ENCODE peak calls at places on chromosomes 11 and 22, in eight cellular contexts. B is IMR-90, I is upper lobe of right lung, C is tibial artery, G is OCI-LY7, Y is hepatocyte, M is HFF-Myc, F is fibroblast of lung. X is an unnamed sample.

GRCh38 chr11:64090811-64091516 is 55.2 kb downstream of the FLRT1 start:
- DNase-seq in B (peak), I (no peak), C (no peak), G (peak), Y (no peak), M (no peak), F (no peak), X (no peak)

GRCh38 chr22:23113067-23113846 is 28.5 kb downstream of the RSPH14 start:
- DNase-seq in B (peak), I (no peak), C (no peak), G (peak), Y (peak), M (peak), F (peak), X (no peak)

GRCh38 chr11:68036141-68036716 is 2.6 kb upstream of the TCIRG1 start:
- DNase-seq in B (no peak), I (peak), C (no peak), G (no peak), Y (no peak), M (no peak), F (no peak), X (no peak)

GRCh38 chr11:91326280-91326679 is 898.3 kb upstream of the FAT3 start:
- DNase-seq in B (no peak), I (no peak), C (no peak), G (no peak), Y (no peak), M (no peak), F (no peak), X (no peak)

GRCh38 chr11:70174846-70175764 is 28.0 kb upstream of the FADD start:
- DNase-seq in B (no peak), I (no peak), C (no peak), G (no peak), Y (no peak), M (no peak), F (no peak), X (no peak)

GRCh38 chr11:69869311-69869939 is 50.2 kb upstream of the FGF3 start:
- DNase-seq in B (no peak), I (no peak), C (no peak), G (no peak), Y (no peak), M (no peak), F (no peak), X (no peak)

GRCh38 chr11:16774920-16775603 is 36.6 kb downstream of the C11orf58 start:
- DNase-seq in B (no peak), I (peak), C (no peak), G (no peak), Y (no peak), M (no peak), F (no peak), X (no peak)

GRCh38 chr11:70568504-70569172 is 170.3 kb downstream of the CTTN start:
- DNase-seq in B (peak), I (peak), C (peak), G (no peak), Y (peak), M (no peak), F (peak), X (no peak)

GRCh38 chr11:130613396-130613795 is 165.0 kb downstream of the ADAMTS15 start:
- DNase-seq in B (no peak), I (no peak), C (no peak), G (no peak), Y (no peak), M (no peak), F (no peak), X (no peak)

GRCh38 chr11:33819278-33819677 is 45.0 kb upstream of the FBXO3 start:
- DNase-seq in B (no peak), I (no peak), C (no peak), G (no peak), Y (no peak), M (no peak), F (no peak), X (no peak)

GRCh38 chr11:117717485-117718314 is 79.3 kb downstream of the DSCAML1 start:
- DNase-seq in B (no peak), I (peak), C (no peak), G (no peak), Y (peak), M (no peak), F (no peak), X (no peak)

GRCh38 chr11:28472904-28473303 is 364.7 kb downstream of the METTL15 start:
- DNase-seq in B (no peak), I (no peak), C (no peak), G (no peak), Y (no peak), M (no peak), F (no peak), X (no peak)

GRCh38 chr11:12704049-12704448 is 29.8 kb downstream of the TEAD1 start:
- DNase-seq in B (peak), I (no peak), C (no peak), G (no peak), Y (no peak), M (no peak), F (peak), X (no peak)

GRCh38 chr22:29030016-29030617 is 31.5 kb downstream of the C22orf31 start:
- DNase-seq in B (no peak), I (no peak), C (no peak), G (no peak), Y (no peak), M (no peak), F (peak), X (no peak)

GRCh38 chr11:12901874-12902481 is 107.1 kb upstream of the RASSF10 start:
- DNase-seq in B (peak), I (no peak), C (no peak), G (no peak), Y (no peak), M (no peak), F (peak), X (no peak)

GRCh38 chr11:69657456-69657910 is 16.5 kb downstream of the CCND1 start:
- DNase-seq in B (no peak), I (peak), C (no peak), G (no peak), Y (no peak), M (no peak), F (no peak), X (no peak)

GRCh38 chr11:95571861-95572260 is 217.7 kb downstream of the FAM76B start:
- DNase-seq in B (no peak), I (no peak), C (no peak), G (no peak), Y (no peak), M (no peak), F (no peak), X (no peak)

GRCh38 chr11:110251837-110252236 is 44.6 kb downstream of the RDX start:
- DNase-seq in B (peak), I (no peak), C (no peak), G (no peak), Y (no peak), M (peak), F (peak), X (peak)

GRCh38 chr11:113161671-113162589 is 152.5 kb upstream of the TTC12 start:
- DNase-seq in B (no peak), I (no peak), C (peak), G (no peak), Y (no peak), M (no peak), F (no peak), X (no peak)

GRCh38 chr11:15988693-15989231 is 367.6 kb downstream of the SOX6 start:
- DNase-seq in B (no peak), I (no peak), C (no peak), G (no peak), Y (no peak), M (no peak), F (no peak), X (no peak)

GRCh38 chr22:20118572-20119020 is 1.6 kb upstream of the TRMT2A start:
- DNase-seq in B (no peak), I (peak), C (no peak), G (no peak), Y (no peak), M (no peak), F (no peak), X (no peak)

GRCh38 chr22:20117656-20118571 is 888 bp upstream of the TRMT2A start:
- DNase-seq in B (peak), I (peak), C (no peak), G (peak), Y (peak), M (no peak), F (peak), X (no peak)

GRCh38 chr22:20116376-20116950 is 559 bp downstream of the RANBP1 start:
- DNase-seq in B (no peak), I (no peak), C (no peak), G (no peak), Y (peak), M (no peak), F (no peak), X (no peak)

GRCh38 chr22:20115691-20116375 is at the start of gene RANBP1:
- DNase-seq in B (no peak), I (peak), C (no peak), G (no peak), Y (no peak), M (no peak), F (no peak), X (no peak)

GRCh38 chr22:20116951-20117645 is at the start of gene TRMT2A:
- DNase-seq in B (peak), I (peak), C (peak), G (peak), Y (peak), M (peak), F (peak), X (peak)
- TF ChIP-seq CTCF in B (peak), I (peak), C (no peak), G (peak), Y (peak), M (no peak), F (no peak), X (no peak)

DNA sequence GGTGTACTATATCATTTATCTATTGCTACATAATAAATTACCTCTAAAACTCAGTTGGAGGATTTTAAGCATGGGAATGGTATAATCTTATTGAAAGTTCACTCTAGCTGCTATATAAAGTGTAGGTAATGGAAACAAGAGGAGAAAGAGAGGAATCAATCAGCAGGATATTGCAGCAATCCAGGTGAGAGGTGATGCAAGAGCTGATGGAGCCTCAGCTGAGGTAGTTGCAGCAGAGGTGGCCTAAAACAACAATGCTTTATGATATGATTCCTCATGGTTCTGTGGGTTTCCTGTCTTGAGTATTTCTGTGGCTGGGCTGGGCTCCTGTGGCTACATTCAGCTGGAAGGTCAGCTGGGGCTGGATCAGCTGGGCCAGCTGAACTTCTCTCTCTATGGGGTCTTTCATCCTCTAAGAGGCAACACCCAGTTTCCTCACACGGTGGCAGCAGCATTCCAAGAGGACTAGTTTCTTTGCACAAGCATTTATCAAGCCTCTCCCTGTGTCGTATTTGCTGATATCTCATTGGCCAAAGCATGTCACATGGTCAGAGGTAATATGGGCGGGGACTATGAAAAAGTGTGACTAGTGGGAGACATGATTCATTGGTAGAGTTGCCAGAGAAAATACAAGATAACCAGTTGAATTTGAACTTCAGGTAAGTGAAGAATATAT is 135.4 kb upstream of the LARGE1 start:
- DNase-seq in B (no peak), I (no peak), C (no peak), G (peak), Y (peak), M (no peak), F (no peak), X (no peak)
- TF ChIP-seq CTCF in B (no peak), I (no peak), C (no peak), G (peak), Y (peak), M (no peak), F (no peak), X (peak)

GRCh38 chr11:105156231-105156630 is 16.7 kb upstream of the CARD18 start:
- DNase-seq in B (no peak), I (no peak), C (no peak), G (no peak), Y (no peak), M (no peak), F (no peak), X (no peak)

GRCh38 chr11:105153392-105153791 is 13.8 kb upstream of the CARD18 start:
- DNase-seq in B (no peak), I (no peak), C (no peak), G (no peak), Y (no peak), M (no peak), F (no peak), X (no peak)

GRCh38 chr11:105152556-105152955 is 13.0 kb upstream of the CARD18 start:
- DNase-seq in B (no peak), I (no peak), C (no peak), G (no peak), Y (no peak), M (no peak), F (peak), X (no peak)

GRCh38 chr11:105156720-105157119 is 17.2 kb upstream of the CARD18 start:
- DNase-seq in B (no peak), I (no peak), C (no peak), G (no peak), Y (no peak), M (no peak), F (no peak), X (no peak)

DNA sequence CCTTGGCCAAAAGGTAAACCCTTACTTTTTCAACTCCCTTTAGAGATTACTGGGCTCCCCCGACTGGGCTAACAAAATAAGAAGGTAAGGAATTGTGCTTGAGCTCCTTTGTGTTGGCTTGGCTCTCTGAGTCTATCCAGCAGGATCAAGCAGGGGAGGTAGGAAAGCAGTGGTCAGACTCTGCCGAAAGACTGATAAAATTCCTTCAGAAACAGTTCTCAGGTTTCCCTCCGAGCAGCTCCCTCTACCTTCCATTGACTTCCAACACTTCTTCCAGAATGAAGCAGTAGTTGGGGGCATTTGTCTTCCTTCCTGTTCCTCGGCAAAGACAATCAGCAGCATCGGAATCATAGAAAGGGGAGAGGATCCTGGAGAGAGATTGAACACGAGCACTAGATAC is 16.1 kb upstream of the CARD18 start:
- DNase-seq in B (no peak), I (no peak), C (no peak), G (no peak), Y (no peak), M (no peak), F (no peak), X (no peak)
- TF ChIP-seq CTCF in B (no peak), I (no peak), C (no peak), G (no peak), Y (no peak), M (no peak), F (no peak), X (no peak)

GRCh38 chr11:19794161-19794560 is 81.5 kb downstream of the NAV2 start:
- DNase-seq in B (no peak), I (no peak), C (no peak), G (no peak), Y (no peak), M (no peak), F (no peak), X (no peak)
- TF ChIP-seq CTCF in B (no peak), I (no peak), C (no peak), G (no peak), Y (no peak), M (no peak), F (no peak), X (no peak)

GRCh38 chr22:45317551-45318167 is 7.9 kb downstream of the FAM118A start:
- DNase-seq in B (peak), I (no peak), C (peak), G (no peak), Y (peak), M (no peak), F (peak), X (no peak)
- TF ChIP-seq CTCF in B (peak), I (peak), C (peak), G (no peak), Y (peak), M (peak), F (peak), X (no peak)

DNA sequence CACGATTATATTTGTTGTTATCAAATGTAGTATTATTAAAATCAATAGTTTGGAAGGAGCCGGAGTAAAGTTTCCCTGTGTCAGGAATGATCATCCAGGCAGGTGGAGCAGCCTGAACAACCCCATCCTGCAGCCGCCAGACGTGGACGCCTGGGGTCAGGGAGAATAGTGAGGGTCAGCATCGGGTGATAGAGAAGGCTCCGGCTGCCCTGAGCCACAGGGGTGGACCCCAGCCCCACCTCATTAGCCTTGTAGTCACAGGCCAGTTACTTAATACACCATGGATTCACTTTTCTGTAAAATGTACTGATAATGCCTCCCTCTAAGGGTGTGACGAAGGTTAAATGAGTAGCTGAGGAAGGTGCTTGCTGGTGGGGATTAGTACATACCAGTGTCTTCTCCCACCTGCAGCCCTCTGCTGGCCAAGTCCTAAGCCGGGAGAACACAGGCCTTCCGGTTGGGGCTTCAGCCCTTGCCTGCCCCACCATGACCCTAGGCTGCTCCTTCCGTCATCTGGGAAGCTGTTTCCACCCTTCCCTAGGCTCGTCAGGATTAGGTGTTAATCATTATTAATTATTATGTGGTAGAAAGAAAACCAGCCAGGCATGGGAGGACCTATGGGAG is 14.9 kb downstream of the TMEM121B start:
- DNase-seq in B (no peak), I (peak), C (no peak), G (no peak), Y (no peak), M (no peak), F (no peak), X (no peak)
- TF ChIP-seq CTCF in B (no peak), I (no peak), C (no peak), G (peak), Y (no peak), M (no peak), F (no peak), X (no peak)

GRCh38 chr11:32448232-32448631 is 12.9 kb upstream of the WT1 start:
- DNase-seq in B (no peak), I (no peak), C (no peak), G (peak), Y (no peak), M (peak), F (peak), X (no peak)
- TF ChIP-seq CTCF in B (no peak), I (no peak), C (no peak), G (peak), Y (peak), M (peak), F (no peak), X (peak)